ENCODE peak calls at places on chromosomes 6 and 20, in ten cellular contexts. One of them, this sample, is unnamed.
A peak's percentile ranks its signal among the peaks of the same experiment; 100 is the strongest.

GRCh38 chr20:62769346-62770071 is 26.8 kb upstream of the MRGBP start:
- DNase-seq in lower leg skin: no peak
- DNase-seq in CD8-positive, alpha-beta T cell: no peak
- DNase-seq in lower lobe of right lung: peak; percentile 29
- DNase-seq in epithelial cell of esophagus: no peak
- DNase-seq in hepatocyte: no peak
- DNase-seq in psoas muscle: peak; percentile 28
- DNase-seq in fibroblast of lung: no peak
- DNase-seq in cardiac fibroblast: no peak
- DNase-seq in bronchial epithelial cell: no peak
- DNase-seq in this sample: no peak

GRCh38 chr20:23634044-23634801 is 3.5 kb downstream of the CST3 start:
- DNase-seq in lower leg skin: no peak
- DNase-seq in CD8-positive, alpha-beta T cell: no peak
- DNase-seq in lower lobe of right lung: no peak
- DNase-seq in epithelial cell of esophagus: no peak
- DNase-seq in hepatocyte: no peak
- DNase-seq in psoas muscle: no peak
- DNase-seq in fibroblast of lung: no peak
- DNase-seq in cardiac fibroblast: no peak
- DNase-seq in bronchial epithelial cell: no peak
- DNase-seq in this sample: no peak

GRCh38 chr20:51562334-51563140 is 20.0 kb upstream of the NFATC2 start:
- DNase-seq in lower leg skin: peak; percentile 69
- DNase-seq in CD8-positive, alpha-beta T cell: no peak
- DNase-seq in lower lobe of right lung: peak; percentile 55
- DNase-seq in epithelial cell of esophagus: peak; percentile 53
- DNase-seq in hepatocyte: peak; percentile 86
- DNase-seq in psoas muscle: peak; percentile 82
- DNase-seq in fibroblast of lung: peak; percentile 96
- DNase-seq in cardiac fibroblast: peak; percentile 92
- DNase-seq in bronchial epithelial cell: peak; percentile 71
- DNase-seq in this sample: no peak

GRCh38 chr6:145839653-145840052 is 25.1 kb upstream of the FBXO30 start:
- DNase-seq in lower leg skin: no peak
- DNase-seq in CD8-positive, alpha-beta T cell: no peak
- DNase-seq in lower lobe of right lung: no peak
- DNase-seq in epithelial cell of esophagus: no peak
- DNase-seq in hepatocyte: no peak
- DNase-seq in psoas muscle: no peak
- DNase-seq in fibroblast of lung: no peak
- DNase-seq in cardiac fibroblast: no peak
- DNase-seq in bronchial epithelial cell: no peak
- DNase-seq in this sample: no peak

GRCh38 chr6:44127186-44128019 is at the start of the genes MRPL14 and TMEM63B:
- DNase-seq in lower leg skin: peak; percentile 75
- DNase-seq in CD8-positive, alpha-beta T cell: peak; percentile 88
- DNase-seq in lower lobe of right lung: peak; percentile 91
- DNase-seq in epithelial cell of esophagus: peak; percentile 89
- DNase-seq in hepatocyte: peak; percentile 97
- DNase-seq in psoas muscle: peak; percentile 95
- DNase-seq in fibroblast of lung: peak; percentile 77
- DNase-seq in cardiac fibroblast: peak; percentile 88
- DNase-seq in bronchial epithelial cell: peak; percentile 47
- DNase-seq in this sample: no peak

GRCh38 chr20:46304361-46304760 is 3.9 kb downstream of the CDH22 start:
- DNase-seq in lower leg skin: no peak
- DNase-seq in CD8-positive, alpha-beta T cell: no peak
- DNase-seq in lower lobe of right lung: no peak
- DNase-seq in epithelial cell of esophagus: no peak
- DNase-seq in hepatocyte: no peak
- DNase-seq in psoas muscle: no peak
- DNase-seq in fibroblast of lung: peak; percentile 24
- DNase-seq in cardiac fibroblast: no peak
- DNase-seq in bronchial epithelial cell: no peak
- DNase-seq in this sample: no peak

GRCh38 chr6:116438590-116439448 is 22.4 kb upstream of the CALHM6 start:
- DNase-seq in lower leg skin: no peak
- DNase-seq in CD8-positive, alpha-beta T cell: no peak
- DNase-seq in lower lobe of right lung: no peak
- DNase-seq in epithelial cell of esophagus: no peak
- DNase-seq in hepatocyte: no peak
- DNase-seq in psoas muscle: no peak
- DNase-seq in fibroblast of lung: no peak
- DNase-seq in cardiac fibroblast: peak; percentile 54
- DNase-seq in bronchial epithelial cell: no peak
- DNase-seq in this sample: no peak

GRCh38 chr6:128350416-128351254 is 169.8 kb downstream of the PTPRK start:
- DNase-seq in lower leg skin: no peak
- DNase-seq in CD8-positive, alpha-beta T cell: no peak
- DNase-seq in lower lobe of right lung: no peak
- DNase-seq in epithelial cell of esophagus: peak; percentile 87
- DNase-seq in hepatocyte: peak; percentile 18
- DNase-seq in psoas muscle: no peak
- DNase-seq in fibroblast of lung: peak; percentile 80
- DNase-seq in cardiac fibroblast: peak; percentile 48
- DNase-seq in bronchial epithelial cell: peak; percentile 93
- DNase-seq in this sample: peak; percentile 9

GRCh38 chr6:29887330-29887818 is 55.0 kb upstream of the HLA-A start:
- DNase-seq in lower leg skin: no peak
- DNase-seq in CD8-positive, alpha-beta T cell: peak; percentile 8
- DNase-seq in lower lobe of right lung: peak; percentile 74
- DNase-seq in epithelial cell of esophagus: peak; percentile 33
- DNase-seq in hepatocyte: peak; percentile 58
- DNase-seq in psoas muscle: peak; percentile 66
- DNase-seq in fibroblast of lung: peak; percentile 13
- DNase-seq in cardiac fibroblast: peak; percentile 23
- DNase-seq in bronchial epithelial cell: no peak
- DNase-seq in this sample: no peak

GRCh38 chr6:52610745-52611355 is 34.0 kb upstream of the TRAM2 start:
- DNase-seq in lower leg skin: no peak
- DNase-seq in CD8-positive, alpha-beta T cell: no peak
- DNase-seq in lower lobe of right lung: no peak
- DNase-seq in epithelial cell of esophagus: peak; percentile 75
- DNase-seq in hepatocyte: peak; percentile 49
- DNase-seq in psoas muscle: no peak
- DNase-seq in fibroblast of lung: peak; percentile 75
- DNase-seq in cardiac fibroblast: peak; percentile 69
- DNase-seq in bronchial epithelial cell: peak; percentile 70
- DNase-seq in this sample: no peak

GRCh38 chr20:13953227-13953626 is 37.2 kb downstream of the SEL1L2 start:
- DNase-seq in lower leg skin: no peak
- DNase-seq in CD8-positive, alpha-beta T cell: no peak
- DNase-seq in lower lobe of right lung: no peak
- DNase-seq in epithelial cell of esophagus: no peak
- DNase-seq in hepatocyte: no peak
- DNase-seq in psoas muscle: no peak
- DNase-seq in fibroblast of lung: no peak
- DNase-seq in cardiac fibroblast: no peak
- DNase-seq in bronchial epithelial cell: no peak
- DNase-seq in this sample: no peak

GRCh38 chr6:132648356-132648755 is 10.6 kb downstream of the TAAR1 start:
- DNase-seq in lower leg skin: no peak
- DNase-seq in CD8-positive, alpha-beta T cell: no peak
- DNase-seq in lower lobe of right lung: no peak
- DNase-seq in epithelial cell of esophagus: peak; percentile 87
- DNase-seq in hepatocyte: no peak
- DNase-seq in psoas muscle: no peak
- DNase-seq in fibroblast of lung: peak; percentile 84
- DNase-seq in cardiac fibroblast: peak; percentile 71
- DNase-seq in bronchial epithelial cell: peak; percentile 87
- DNase-seq in this sample: peak; percentile 17

DNA sequence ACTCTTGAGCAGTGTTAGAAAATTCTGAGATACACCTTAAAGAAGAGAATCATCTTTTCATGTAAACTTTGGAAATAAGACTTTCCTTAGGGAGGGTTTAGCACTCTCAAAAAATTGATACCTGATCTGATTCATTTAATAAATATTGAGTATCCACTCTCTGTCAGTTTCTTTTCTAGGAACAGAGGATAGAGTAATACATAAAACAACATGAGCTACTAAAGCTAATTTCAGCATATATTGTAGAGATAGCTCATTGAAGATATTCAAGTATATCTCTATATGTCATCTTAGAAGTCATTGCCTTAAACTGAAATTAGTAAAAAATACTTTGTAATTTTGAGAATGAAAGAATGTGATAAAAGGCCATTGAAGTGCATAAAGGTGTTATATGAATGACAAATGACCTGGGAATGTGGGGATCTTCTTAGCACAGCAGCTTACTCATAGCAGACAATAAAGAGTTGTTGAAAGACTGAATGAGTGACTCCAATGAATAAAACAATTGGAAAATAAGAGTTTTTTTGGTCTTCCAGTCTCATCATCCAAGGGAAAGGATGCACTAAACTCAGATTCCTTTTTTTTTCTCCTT is 29.2 kb downstream of the RHAG start:
- DNase-seq in lower leg skin: no peak
- DNase-seq in CD8-positive, alpha-beta T cell: no peak
- DNase-seq in lower lobe of right lung: no peak
- DNase-seq in epithelial cell of esophagus: peak; percentile 70
- DNase-seq in hepatocyte: no peak
- DNase-seq in psoas muscle: no peak
- DNase-seq in fibroblast of lung: no peak
- DNase-seq in cardiac fibroblast: no peak
- DNase-seq in bronchial epithelial cell: peak; percentile 65
- DNase-seq in this sample: no peak
- TF ChIP-seq CTCF in lower leg skin: no peak
- TF ChIP-seq CTCF in CD8-positive, alpha-beta T cell: peak; percentile 8
- TF ChIP-seq CTCF in lower lobe of right lung: no peak
- TF ChIP-seq CTCF in epithelial cell of esophagus: no peak
- TF ChIP-seq CTCF in hepatocyte: no peak
- TF ChIP-seq CTCF in psoas muscle: no peak
- TF ChIP-seq CTCF in fibroblast of lung: no peak
- TF ChIP-seq CTCF in cardiac fibroblast: no peak
- TF ChIP-seq CTCF in bronchial epithelial cell: no peak
- TF ChIP-seq CTCF in this sample: no peak

DNA sequence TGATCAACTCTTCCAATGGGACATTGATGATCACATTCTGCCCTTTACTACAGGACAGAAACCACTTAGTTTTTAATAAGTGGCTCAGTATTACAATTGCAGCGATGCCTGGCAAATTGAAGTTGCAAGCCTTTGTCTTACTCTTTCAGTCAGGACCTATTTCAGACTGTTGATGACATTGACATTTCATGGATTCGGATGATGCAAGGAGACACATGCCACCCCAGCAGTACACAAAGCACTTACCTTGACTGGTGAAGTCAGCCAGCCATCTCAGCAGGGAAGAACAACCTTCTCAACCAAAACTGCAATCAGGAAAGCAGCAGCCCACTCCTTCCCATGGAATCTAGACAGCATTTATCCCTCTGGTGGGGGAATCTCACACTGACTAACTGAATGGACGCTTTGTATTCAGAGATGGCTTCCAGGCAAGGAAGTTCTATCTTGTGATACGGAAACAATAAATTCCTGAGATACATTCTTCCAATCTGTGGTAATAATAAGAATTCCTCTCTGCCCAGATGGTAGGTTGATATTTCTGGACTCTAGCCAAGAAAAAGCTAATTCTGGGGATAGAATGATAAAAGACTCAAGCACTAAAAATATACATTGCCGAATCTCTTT is 24.8 kb downstream of the NFYA start:
- DNase-seq in lower leg skin: no peak
- DNase-seq in CD8-positive, alpha-beta T cell: no peak
- DNase-seq in lower lobe of right lung: no peak
- DNase-seq in epithelial cell of esophagus: no peak
- DNase-seq in hepatocyte: no peak
- DNase-seq in psoas muscle: no peak
- DNase-seq in fibroblast of lung: peak; percentile 87
- DNase-seq in cardiac fibroblast: peak; percentile 69
- DNase-seq in bronchial epithelial cell: no peak
- DNase-seq in this sample: peak; percentile 46
- TF ChIP-seq CTCF in lower leg skin: no peak
- TF ChIP-seq CTCF in CD8-positive, alpha-beta T cell: no peak
- TF ChIP-seq CTCF in lower lobe of right lung: no peak
- TF ChIP-seq CTCF in epithelial cell of esophagus: no peak
- TF ChIP-seq CTCF in hepatocyte: no peak
- TF ChIP-seq CTCF in psoas muscle: no peak
- TF ChIP-seq CTCF in fibroblast of lung: no peak
- TF ChIP-seq CTCF in cardiac fibroblast: no peak
- TF ChIP-seq CTCF in bronchial epithelial cell: no peak
- TF ChIP-seq CTCF in this sample: no peak

GRCh38 chr6:3825331-3825831 is 23.8 kb upstream of the FAM50B start:
- DNase-seq in lower leg skin: peak; percentile 66
- DNase-seq in CD8-positive, alpha-beta T cell: no peak
- DNase-seq in lower lobe of right lung: peak; percentile 69
- DNase-seq in epithelial cell of esophagus: peak; percentile 62
- DNase-seq in hepatocyte: peak; percentile 55
- DNase-seq in psoas muscle: peak; percentile 71
- DNase-seq in fibroblast of lung: peak; percentile 68
- DNase-seq in cardiac fibroblast: peak; percentile 75
- DNase-seq in bronchial epithelial cell: peak; percentile 72
- DNase-seq in this sample: no peak
- TF ChIP-seq CTCF in lower leg skin: no peak
- TF ChIP-seq CTCF in CD8-positive, alpha-beta T cell: no peak
- TF ChIP-seq CTCF in lower lobe of right lung: peak; percentile 44
- TF ChIP-seq CTCF in epithelial cell of esophagus: peak; percentile 48
- TF ChIP-seq CTCF in hepatocyte: peak; percentile 44
- TF ChIP-seq CTCF in psoas muscle: peak; percentile 40
- TF ChIP-seq CTCF in fibroblast of lung: peak; percentile 46
- TF ChIP-seq CTCF in cardiac fibroblast: peak; percentile 52
- TF ChIP-seq CTCF in bronchial epithelial cell: peak; percentile 59
- TF ChIP-seq CTCF in this sample: peak; percentile 61

GRCh38 chr6:41181566-41181965 is 18.6 kb upstream of the TREM2 start:
- DNase-seq in lower leg skin: no peak
- DNase-seq in CD8-positive, alpha-beta T cell: no peak
- DNase-seq in lower lobe of right lung: no peak
- DNase-seq in epithelial cell of esophagus: peak; percentile 36
- DNase-seq in hepatocyte: no peak
- DNase-seq in psoas muscle: no peak
- DNase-seq in fibroblast of lung: no peak
- DNase-seq in cardiac fibroblast: no peak
- DNase-seq in bronchial epithelial cell: peak; percentile 55
- DNase-seq in this sample: no peak

GRCh38 chr6:41177695-41178094 is 14.8 kb upstream of the TREM2 start:
- DNase-seq in lower leg skin: no peak
- DNase-seq in CD8-positive, alpha-beta T cell: no peak
- DNase-seq in lower lobe of right lung: no peak
- DNase-seq in epithelial cell of esophagus: no peak
- DNase-seq in hepatocyte: no peak
- DNase-seq in psoas muscle: no peak
- DNase-seq in fibroblast of lung: no peak
- DNase-seq in cardiac fibroblast: no peak
- DNase-seq in bronchial epithelial cell: no peak
- DNase-seq in this sample: no peak

GRCh38 chr6:41184761-41185160 is 16.2 kb downstream of the TREML2 start:
- DNase-seq in lower leg skin: no peak
- DNase-seq in CD8-positive, alpha-beta T cell: no peak
- DNase-seq in lower lobe of right lung: no peak
- DNase-seq in epithelial cell of esophagus: no peak
- DNase-seq in hepatocyte: no peak
- DNase-seq in psoas muscle: no peak
- DNase-seq in fibroblast of lung: no peak
- DNase-seq in cardiac fibroblast: no peak
- DNase-seq in bronchial epithelial cell: no peak
- DNase-seq in this sample: no peak

GRCh38 chr6:41185991-41186675 is 14.8 kb downstream of the TREML2 start:
- DNase-seq in lower leg skin: no peak
- DNase-seq in CD8-positive, alpha-beta T cell: no peak
- DNase-seq in lower lobe of right lung: no peak
- DNase-seq in epithelial cell of esophagus: no peak
- DNase-seq in hepatocyte: no peak
- DNase-seq in psoas muscle: no peak
- DNase-seq in fibroblast of lung: no peak
- DNase-seq in cardiac fibroblast: no peak
- DNase-seq in bronchial epithelial cell: no peak
- DNase-seq in this sample: no peak

GRCh38 chr6:41182069-41183034 is 18.6 kb downstream of the TREML2 start:
- DNase-seq in lower leg skin: peak; percentile 32
- DNase-seq in CD8-positive, alpha-beta T cell: peak; percentile 31
- DNase-seq in lower lobe of right lung: no peak
- DNase-seq in epithelial cell of esophagus: peak; percentile 83
- DNase-seq in hepatocyte: peak; percentile 76
- DNase-seq in psoas muscle: no peak
- DNase-seq in fibroblast of lung: peak; percentile 45
- DNase-seq in cardiac fibroblast: peak; percentile 66
- DNase-seq in bronchial epithelial cell: peak; percentile 76
- DNase-seq in this sample: no peak
- TF ChIP-seq CTCF in lower leg skin: no peak
- TF ChIP-seq CTCF in CD8-positive, alpha-beta T cell: peak; percentile 62
- TF ChIP-seq CTCF in lower lobe of right lung: peak; percentile 55
- TF ChIP-seq CTCF in epithelial cell of esophagus: peak; percentile 94
- TF ChIP-seq CTCF in hepatocyte: peak; percentile 63
- TF ChIP-seq CTCF in psoas muscle: peak; percentile 43
- TF ChIP-seq CTCF in fibroblast of lung: peak; percentile 50
- TF ChIP-seq CTCF in cardiac fibroblast: peak; percentile 72
- TF ChIP-seq CTCF in bronchial epithelial cell: peak; percentile 78
- TF ChIP-seq CTCF in this sample: peak; percentile 92

This sample was measured in keratinocyte.